ENCODE peak calls at places on chromosome 5, in nine cellular contexts. One of them, this sample, is unnamed.

GRCh38 chr5:62284946-62285891 is 20.8 kb upstream of the KIF2A start:
- DNase-seq in osteocyte: no peak
- DNase-seq in GM13977: no peak
- DNase-seq in body of pancreas: no peak
- DNase-seq in A549: no peak
- DNase-seq in CD8-positive, alpha-beta T cell: peak
- DNase-seq in cardiac muscle cell: no peak
- DNase-seq in cardiac fibroblast: no peak
- DNase-seq in HFF-Myc: no peak
- DNase-seq in this sample: no peak

GRCh38 chr5:180303226-180304015 is 11.5 kb upstream of the MAPK9 start:
- DNase-seq in body of pancreas: no peak
- DNase-seq in cardiac muscle cell: no peak
- DNase-seq in osteocyte: no peak
- DNase-seq in GM13977: no peak
- DNase-seq in cardiac fibroblast: no peak
- DNase-seq in CD8-positive, alpha-beta T cell: no peak
- DNase-seq in A549: no peak
- DNase-seq in HFF-Myc: no peak
- DNase-seq in this sample: no peak

GRCh38 chr5:10602031-10602806 is 38.3 kb downstream of the ANKRD33B start:
- DNase-seq in cardiac muscle cell: no peak
- DNase-seq in osteocyte: peak
- DNase-seq in CD8-positive, alpha-beta T cell: no peak
- DNase-seq in cardiac fibroblast: no peak
- DNase-seq in HFF-Myc: no peak
- DNase-seq in body of pancreas: peak
- DNase-seq in GM13977: no peak
- DNase-seq in A549: no peak
- DNase-seq in this sample: no peak

GRCh38 chr5:97181856-97182545 is 1.0 kb downstream of the RIOK2 start:
- DNase-seq in HFF-Myc: no peak
- DNase-seq in body of pancreas: no peak
- DNase-seq in GM13977: no peak
- DNase-seq in osteocyte: no peak
- DNase-seq in cardiac fibroblast: peak
- DNase-seq in CD8-positive, alpha-beta T cell: no peak
- DNase-seq in A549: no peak
- DNase-seq in cardiac muscle cell: no peak
- DNase-seq in this sample: no peak

GRCh38 chr5:66933066-66933465 is 263.5 kb downstream of the CD180 start:
- DNase-seq in cardiac fibroblast: peak
- DNase-seq in CD8-positive, alpha-beta T cell: no peak
- DNase-seq in cardiac muscle cell: no peak
- DNase-seq in A549: no peak
- DNase-seq in GM13977: no peak
- DNase-seq in body of pancreas: no peak
- DNase-seq in osteocyte: no peak
- DNase-seq in HFF-Myc: no peak
- DNase-seq in this sample: no peak

GRCh38 chr5:174503461-174504265 is 220.7 kb upstream of the MSX2 start:
- DNase-seq in cardiac muscle cell: no peak
- DNase-seq in GM13977: no peak
- DNase-seq in cardiac fibroblast: peak
- DNase-seq in A549: peak
- DNase-seq in CD8-positive, alpha-beta T cell: no peak
- DNase-seq in HFF-Myc: peak
- DNase-seq in osteocyte: peak
- DNase-seq in body of pancreas: peak
- DNase-seq in this sample: no peak

GRCh38 chr5:144778546-144778945 is 607.9 kb downstream of the KCTD16 start:
- DNase-seq in GM13977: no peak
- DNase-seq in A549: no peak
- DNase-seq in cardiac muscle cell: no peak
- DNase-seq in HFF-Myc: no peak
- DNase-seq in CD8-positive, alpha-beta T cell: no peak
- DNase-seq in osteocyte: no peak
- DNase-seq in cardiac fibroblast: peak
- DNase-seq in body of pancreas: no peak
- DNase-seq in this sample: no peak

GRCh38 chr5:117594165-117594564 is 1019.5 kb upstream of the SEMA6A start:
- DNase-seq in A549: no peak
- DNase-seq in cardiac fibroblast: peak
- DNase-seq in cardiac muscle cell: no peak
- DNase-seq in body of pancreas: no peak
- DNase-seq in CD8-positive, alpha-beta T cell: no peak
- DNase-seq in osteocyte: no peak
- DNase-seq in GM13977: no peak
- DNase-seq in HFF-Myc: no peak
- DNase-seq in this sample: no peak

GRCh38 chr5:59125961-59126360 is 543.1 kb downstream of the RAB3C start:
- DNase-seq in CD8-positive, alpha-beta T cell: no peak
- DNase-seq in body of pancreas: no peak
- DNase-seq in GM13977: no peak
- DNase-seq in HFF-Myc: no peak
- DNase-seq in cardiac fibroblast: no peak
- DNase-seq in A549: no peak
- DNase-seq in osteocyte: no peak
- DNase-seq in cardiac muscle cell: no peak
- DNase-seq in this sample: no peak

GRCh38 chr5:135456238-135457099 is 4.3 kb upstream of the TIFAB start:
- DNase-seq in CD8-positive, alpha-beta T cell: no peak
- DNase-seq in cardiac muscle cell: no peak
- DNase-seq in A549: no peak
- DNase-seq in body of pancreas: no peak
- DNase-seq in cardiac fibroblast: peak
- DNase-seq in GM13977: peak
- DNase-seq in HFF-Myc: no peak
- DNase-seq in osteocyte: no peak
- DNase-seq in this sample: no peak

GRCh38 chr5:37187465-37187977 is 61.7 kb downstream of the CPLANE1 start:
- DNase-seq in A549: no peak
- DNase-seq in CD8-positive, alpha-beta T cell: no peak
- DNase-seq in body of pancreas: no peak
- DNase-seq in osteocyte: no peak
- DNase-seq in cardiac muscle cell: no peak
- DNase-seq in cardiac fibroblast: no peak
- DNase-seq in GM13977: no peak
- DNase-seq in HFF-Myc: no peak
- DNase-seq in this sample: no peak

GRCh38 chr5:89147026-89147425 is 264.0 kb upstream of the MEF2C start:
- DNase-seq in cardiac muscle cell: no peak
- DNase-seq in A549: no peak
- DNase-seq in CD8-positive, alpha-beta T cell: no peak
- DNase-seq in body of pancreas: no peak
- DNase-seq in HFF-Myc: no peak
- DNase-seq in GM13977: no peak
- DNase-seq in osteocyte: no peak
- DNase-seq in cardiac fibroblast: peak
- DNase-seq in this sample: no peak

GRCh38 chr5:138303365-138303764 is 28.2 kb downstream of the CDC25C start:
- DNase-seq in body of pancreas: no peak
- DNase-seq in osteocyte: no peak
- DNase-seq in GM13977: no peak
- DNase-seq in A549: no peak
- DNase-seq in CD8-positive, alpha-beta T cell: no peak
- DNase-seq in cardiac muscle cell: no peak
- DNase-seq in HFF-Myc: peak
- DNase-seq in cardiac fibroblast: peak
- DNase-seq in this sample: no peak

GRCh38 chr5:73633060-73633459 is 7.1 kb downstream of the ARHGEF28 start:
- DNase-seq in HFF-Myc: no peak
- DNase-seq in A549: no peak
- DNase-seq in CD8-positive, alpha-beta T cell: no peak
- DNase-seq in cardiac muscle cell: no peak
- DNase-seq in cardiac fibroblast: no peak
- DNase-seq in osteocyte: no peak
- DNase-seq in GM13977: no peak
- DNase-seq in body of pancreas: no peak
- DNase-seq in this sample: no peak
- TF ChIP-seq CTCF in HFF-Myc: no peak
- TF ChIP-seq CTCF in A549: no peak
- TF ChIP-seq CTCF in CD8-positive, alpha-beta T cell: no peak
- TF ChIP-seq CTCF in cardiac muscle cell: no peak
- TF ChIP-seq CTCF in cardiac fibroblast: no peak
- TF ChIP-seq CTCF in osteocyte: no peak
- TF ChIP-seq CTCF in GM13977: no peak
- TF ChIP-seq CTCF in body of pancreas: no peak
- TF ChIP-seq CTCF in this sample: no peak

GRCh38 chr5:103942587-103943186 is 380.1 kb upstream of the NUDT12 start:
- DNase-seq in HFF-Myc: no peak
- DNase-seq in body of pancreas: no peak
- DNase-seq in GM13977: no peak
- DNase-seq in osteocyte: no peak
- DNase-seq in A549: no peak
- DNase-seq in cardiac fibroblast: no peak
- DNase-seq in cardiac muscle cell: no peak
- DNase-seq in CD8-positive, alpha-beta T cell: no peak
- DNase-seq in this sample: no peak
- TF ChIP-seq CTCF in HFF-Myc: no peak
- TF ChIP-seq CTCF in body of pancreas: no peak
- TF ChIP-seq CTCF in GM13977: no peak
- TF ChIP-seq CTCF in osteocyte: peak
- TF ChIP-seq CTCF in A549: no peak
- TF ChIP-seq CTCF in cardiac fibroblast: no peak
- TF ChIP-seq CTCF in cardiac muscle cell: no peak
- TF ChIP-seq CTCF in CD8-positive, alpha-beta T cell: no peak
- TF ChIP-seq CTCF in this sample: no peak

GRCh38 chr5:32707394-32707997 is 3.6 kb upstream of the NPR3 start:
- DNase-seq in body of pancreas: no peak
- DNase-seq in GM13977: peak
- DNase-seq in CD8-positive, alpha-beta T cell: no peak
- DNase-seq in cardiac muscle cell: peak
- DNase-seq in A549: peak
- DNase-seq in cardiac fibroblast: peak
- DNase-seq in osteocyte: no peak
- DNase-seq in HFF-Myc: no peak
- DNase-seq in this sample: peak
- TF ChIP-seq CTCF in body of pancreas: peak
- TF ChIP-seq CTCF in GM13977: peak
- TF ChIP-seq CTCF in CD8-positive, alpha-beta T cell: no peak
- TF ChIP-seq CTCF in cardiac muscle cell: peak
- TF ChIP-seq CTCF in A549: peak
- TF ChIP-seq CTCF in cardiac fibroblast: peak
- TF ChIP-seq CTCF in osteocyte: peak
- TF ChIP-seq CTCF in HFF-Myc: peak
- TF ChIP-seq CTCF in this sample: peak

DNA sequence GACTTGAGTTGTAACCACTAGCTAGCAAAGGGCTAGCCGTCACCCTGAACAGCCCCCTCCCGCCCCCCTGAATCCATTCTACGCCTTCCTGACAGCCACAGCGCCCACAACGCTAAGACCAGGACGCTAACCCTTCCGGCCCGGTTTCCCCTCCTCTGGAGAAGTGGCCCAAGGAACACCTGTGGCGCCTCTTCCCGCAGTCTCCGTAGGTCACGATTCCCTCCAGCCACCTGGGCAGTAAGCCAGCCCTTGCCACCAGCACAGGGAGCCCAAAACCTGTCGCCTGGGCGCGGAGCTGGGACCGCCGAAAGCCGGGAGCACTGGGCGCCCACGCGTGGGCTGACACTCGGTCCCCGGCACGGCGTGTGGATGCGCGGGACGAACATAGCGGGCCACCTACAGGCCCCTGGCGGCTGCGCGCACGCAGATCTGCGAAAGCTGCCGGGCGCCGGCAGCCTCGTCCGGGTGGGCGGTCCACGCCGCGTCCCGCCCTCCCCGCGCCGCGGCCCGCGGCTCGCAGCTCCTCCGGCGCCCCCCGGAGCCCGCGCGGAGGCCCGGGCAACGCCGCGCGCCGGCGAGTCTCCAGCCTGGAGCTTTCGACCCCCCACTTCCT is 596 bp downstream of the IRF1 start:
- DNase-seq in cardiac muscle cell: peak
- DNase-seq in GM13977: peak
- DNase-seq in CD8-positive, alpha-beta T cell: peak
- DNase-seq in A549: peak
- DNase-seq in osteocyte: peak
- DNase-seq in HFF-Myc: no peak
- DNase-seq in body of pancreas: peak
- DNase-seq in cardiac fibroblast: peak
- DNase-seq in this sample: no peak
- TF ChIP-seq CTCF in cardiac muscle cell: peak
- TF ChIP-seq CTCF in GM13977: peak
- TF ChIP-seq CTCF in CD8-positive, alpha-beta T cell: no peak
- TF ChIP-seq CTCF in A549: peak
- TF ChIP-seq CTCF in osteocyte: no peak
- TF ChIP-seq CTCF in HFF-Myc: no peak
- TF ChIP-seq CTCF in body of pancreas: peak
- TF ChIP-seq CTCF in cardiac fibroblast: no peak
- TF ChIP-seq CTCF in this sample: peak

GRCh38 chr5:14665110-14665822 is 748 bp downstream of the OTULIN start:
- DNase-seq in GM13977: peak
- DNase-seq in CD8-positive, alpha-beta T cell: no peak
- DNase-seq in HFF-Myc: no peak
- DNase-seq in A549: peak
- DNase-seq in cardiac fibroblast: peak
- DNase-seq in osteocyte: no peak
- DNase-seq in body of pancreas: peak
- DNase-seq in cardiac muscle cell: peak
- DNase-seq in this sample: peak

GRCh38 chr5:14664270-14665109 is at the start of gene OTULIN:
- DNase-seq in osteocyte: peak
- DNase-seq in GM13977: peak
- DNase-seq in HFF-Myc: peak
- DNase-seq in body of pancreas: peak
- DNase-seq in cardiac fibroblast: peak
- DNase-seq in cardiac muscle cell: peak
- DNase-seq in CD8-positive, alpha-beta T cell: peak
- DNase-seq in A549: peak
- DNase-seq in this sample: peak

GRCh38 chr5:14667770-14668169 is 3.3 kb downstream of the OTULIN start:
- DNase-seq in GM13977: no peak
- DNase-seq in cardiac muscle cell: no peak
- DNase-seq in body of pancreas: no peak
- DNase-seq in osteocyte: no peak
- DNase-seq in HFF-Myc: no peak
- DNase-seq in cardiac fibroblast: no peak
- DNase-seq in CD8-positive, alpha-beta T cell: no peak
- DNase-seq in A549: no peak
- DNase-seq in this sample: no peak

GRCh38 chr5:14667290-14667689 is 2.8 kb downstream of the OTULIN start:
- DNase-seq in cardiac muscle cell: no peak
- DNase-seq in cardiac fibroblast: no peak
- DNase-seq in A549: no peak
- DNase-seq in HFF-Myc: no peak
- DNase-seq in GM13977: no peak
- DNase-seq in body of pancreas: no peak
- DNase-seq in CD8-positive, alpha-beta T cell: no peak
- DNase-seq in osteocyte: no peak
- DNase-seq in this sample: no peak

GRCh38 chr5:14665949-14666741 is 1.6 kb downstream of the OTULIN start:
- DNase-seq in HFF-Myc: no peak
- DNase-seq in cardiac fibroblast: no peak
- DNase-seq in osteocyte: no peak
- DNase-seq in CD8-positive, alpha-beta T cell: peak
- DNase-seq in A549: peak
- DNase-seq in GM13977: peak
- DNase-seq in cardiac muscle cell: no peak
- DNase-seq in body of pancreas: peak
- DNase-seq in this sample: no peak
- TF ChIP-seq CTCF in HFF-Myc: peak
- TF ChIP-seq CTCF in cardiac fibroblast: no peak
- TF ChIP-seq CTCF in osteocyte: no peak
- TF ChIP-seq CTCF in CD8-positive, alpha-beta T cell: peak
- TF ChIP-seq CTCF in A549: no peak
- TF ChIP-seq CTCF in GM13977: no peak
- TF ChIP-seq CTCF in cardiac muscle cell: no peak
- TF ChIP-seq CTCF in body of pancreas: peak
- TF ChIP-seq CTCF in this sample: peak

This sample was measured in neural crest cell.